ENCODE peak calls at places on chromosomes 3 and 15, in six cellular contexts. Y is epithelial cell of prostate; C is M059J; W is mucosa of descending colon; H is endodermal cell; K is CD8-positive, alpha-beta T cell. T is an unnamed sample.

GRCh38 chr15:52567886-52568568 is 803 bp downstream of the ARPP19 start:
- DNase-seq in H (peak), W (peak), K (peak), Y (no peak), C (peak), T (no peak)

GRCh38 chr3:65894679-65895078 is 144.0 kb downstream of the MAGI1 start:
- DNase-seq in W (no peak), C (peak), Y (peak), H (no peak), K (no peak), T (no peak)

GRCh38 chr3:71129611-71130515 is 453.7 kb downstream of the FOXP1 start:
- DNase-seq in Y (no peak), C (peak), K (no peak), W (no peak), H (no peak), T (no peak)

GRCh38 chr3:191259486-191259885 is 60.4 kb downstream of the OSTN start:
- DNase-seq in W (no peak), Y (no peak), C (peak), H (no peak), K (no peak), T (no peak)

GRCh38 chr3:71294919-71295318 is 288.6 kb downstream of the FOXP1 start:
- DNase-seq in K (no peak), W (no peak), C (no peak), Y (no peak), H (no peak), T (no peak)

GRCh38 chr3:176439729-176440128 is 757.6 kb downstream of the TBL1XR1 start:
- DNase-seq in C (no peak), H (no peak), K (no peak), W (no peak), Y (no peak), T (no peak)

GRCh38 chr3:188360364-188360881 is 206.5 kb downstream of the LPP start:
- DNase-seq in W (no peak), C (no peak), K (no peak), Y (no peak), H (no peak), T (no peak)

GRCh38 chr3:105598047-105598796 is 231.5 kb downstream of the ALCAM start:
- DNase-seq in C (peak), Y (peak), H (no peak), K (no peak), W (no peak), T (peak)